ENCODE peak calls at places on chromosomes 4 and X, in seven cellular contexts. W is HCT116; Z is CD8-positive, alpha-beta memory T cell; B is AG04450; X is GM23248; O is body of pancreas; Y is aorta. U is an unnamed sample. For H3K9me3 and H3K27me3, the result is how much of the 10 kb centered on the place peaks cover.

GRCh38 chrX:133869270-133869669 is 116.1 kb downstream of the GPC3 start:
- DNase-seq in O (no peak), Y (no peak), W (no peak), B (no peak), Z (no peak), X (no peak), U (no peak)

GRCh38 chrX:39261446-39262147 is 460.3 kb downstream of the MID1IP1 start:
- DNase-seq in Z (no peak), B (no peak), X (peak), O (no peak), W (peak), Y (no peak), U (peak)

GRCh38 chr4:169251291-169252235 is 19.2 kb downstream of the SH3RF1 start:
- DNase-seq in W (peak), Y (no peak), B (no peak), X (no peak), O (no peak), Z (no peak), U (peak)

GRCh38 chr4:114180481-114180880 is 201.0 kb upstream of the ARSJ start:
- DNase-seq in O (peak), B (peak), W (peak), Y (peak), X (peak), Z (no peak), U (peak)

GRCh38 chr4:129453524-129453923 is 357.6 kb downstream of the C4orf33 start:
- DNase-seq in Z (no peak), X (no peak), B (no peak), W (no peak), Y (no peak), O (no peak), U (no peak)

GRCh38 chrX:39821011-39821708 is 276.6 kb downstream of the BCOR start:
- DNase-seq in Y (peak), Z (peak), X (peak), O (peak), W (no peak), B (no peak), U (no peak)

GRCh38 chr4:8681391-8681790 is 88.8 kb downstream of the CPZ start:
- DNase-seq in B (no peak), Z (no peak), O (no peak), W (no peak), X (no peak), Y (no peak), U (no peak)

GRCh38 chr4:39641451-39641850 is 2.8 kb upstream of the SMIM14 start:
- DNase-seq in W (no peak), O (no peak), B (no peak), X (no peak), Z (no peak), Y (no peak), U (no peak)

GRCh38 chr4:18954538-18954937 is 933.0 kb upstream of the LCORL start:
- DNase-seq in X (no peak), Y (no peak), B (no peak), Z (no peak), W (no peak), O (no peak), U (no peak)

GRCh38 chrX:53595266-53595810 is 91.2 kb downstream of the HUWE1 start:
- DNase-seq in X (peak), W (no peak), Y (no peak), Z (no peak), O (no peak), B (no peak), U (no peak)

GRCh38 chr4:146915132-146915531 is 30.5 kb downstream of the TTC29 start:
- DNase-seq in W (no peak), O (no peak), X (no peak), B (no peak), Y (no peak), Z (no peak), U (no peak)

GRCh38 chr4:181234951-181235350 is 1008.3 kb upstream of the TENM3 start:
- DNase-seq in B (no peak), O (no peak), X (no peak), W (no peak), Y (no peak), Z (no peak), U (no peak)

GRCh38 chr4:8181844-8182243 is 17.2 kb upstream of the SH3TC1 start:
- DNase-seq in Z (no peak), Y (no peak), W (no peak), B (no peak), X (no peak), O (peak), U (no peak)

GRCh38 chr4:71184195-71184781 is 154.5 kb upstream of the SLC4A4 start:
- DNase-seq in O (peak), B (no peak), Z (peak), X (peak), W (peak), Y (no peak), U (no peak)

GRCh38 chrX:56343231-56343630 is 111.1 kb downstream of the KLF8 start:
- DNase-seq in W (no peak), Z (no peak), B (no peak), O (no peak), Y (no peak), X (no peak), U (no peak)

GRCh38 chr4:23290656-23291055 is 597.9 kb downstream of the GBA3 start:
- DNase-seq in Y (no peak), B (no peak), X (no peak), Z (no peak), W (no peak), O (no peak), U (no peak)

GRCh38 chrX:155768036-155768769 is 112.9 kb upstream of the VAMP7 start:
- DNase-seq in B (no peak), Y (no peak), O (no peak), W (no peak), X (peak), Z (no peak), U (no peak)

GRCh38 chrX:155767101-155767878 is 113.9 kb upstream of the VAMP7 start:
- DNase-seq in Z (no peak), O (peak), X (peak), Y (peak), W (peak), B (peak), U (peak)

GRCh38 chrX:155761185-155761584 is 120.0 kb upstream of the VAMP7 start:
- DNase-seq in Y (no peak), Z (no peak), O (no peak), X (no peak), B (no peak), W (no peak), U (no peak)

GRCh38 chrX:155766321-155766720 is 114.8 kb upstream of the VAMP7 start:
- DNase-seq in X (peak), Y (no peak), Z (no peak), W (no peak), O (no peak), B (no peak), U (no peak)
- H3K9me3 ChIP-seq in X (under half), Y (under half), Z (under half), W (under half), O (under half), B (under half), U (under half)

GRCh38 chr4:111323496-111323895 is 700.6 kb upstream of the PITX2 start:
- DNase-seq in Z (no peak), X (peak), O (no peak), Y (no peak), W (no peak), B (peak), U (no peak)
- H3K4me3 ChIP-seq in Z (no peak), X (peak), O (no peak), Y (no peak), W (no peak), B (no peak), U (no peak)

DNA sequence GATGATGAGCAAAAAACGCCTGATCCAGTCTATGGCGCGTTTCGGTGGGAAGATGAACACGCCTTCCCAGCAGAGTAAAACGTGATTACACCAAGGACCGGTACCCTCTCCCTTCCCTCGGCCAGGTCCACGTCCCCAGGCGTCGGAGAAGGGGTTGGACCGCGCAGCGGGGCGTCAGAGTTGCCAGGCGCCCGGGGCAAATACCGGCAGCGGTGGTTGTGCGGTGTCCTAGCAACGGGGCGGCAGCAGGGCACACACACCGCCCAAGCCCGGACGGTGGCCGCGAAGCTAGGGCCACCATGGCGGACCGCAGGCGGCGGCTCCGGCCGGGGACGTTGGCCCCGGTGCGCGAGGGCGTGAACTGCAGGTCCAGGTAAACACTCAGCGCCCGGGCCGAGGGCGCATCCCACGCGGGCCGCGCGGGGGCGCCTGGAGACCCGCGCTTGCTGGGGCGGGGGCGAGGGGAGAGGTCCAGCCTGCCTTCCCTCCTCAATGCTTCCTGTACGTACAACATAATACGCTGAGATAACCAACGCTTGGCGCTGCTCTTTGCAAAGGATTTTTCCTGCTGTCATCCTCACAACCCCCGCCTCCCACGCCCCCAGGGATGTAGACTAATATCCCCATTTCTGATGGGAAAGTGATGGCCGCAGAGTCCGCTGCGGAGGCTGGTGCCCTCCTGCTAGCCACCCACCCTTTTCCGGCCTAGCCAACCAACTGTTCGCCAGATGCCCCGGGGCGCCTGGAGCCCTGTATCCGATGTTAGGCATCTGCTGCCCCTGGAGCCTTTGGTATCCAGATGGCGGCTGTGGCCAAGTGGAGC is at the start of gene FAM47E:
- DNase-seq in Z (no peak), B (no peak), Y (peak), X (peak), W (no peak), O (peak), U (peak)
- H3K27me3 ChIP-seq in Z (under half), B (half or more), Y (under half), X (half or more), W (under half), O (under half), U (half or more)

DNA sequence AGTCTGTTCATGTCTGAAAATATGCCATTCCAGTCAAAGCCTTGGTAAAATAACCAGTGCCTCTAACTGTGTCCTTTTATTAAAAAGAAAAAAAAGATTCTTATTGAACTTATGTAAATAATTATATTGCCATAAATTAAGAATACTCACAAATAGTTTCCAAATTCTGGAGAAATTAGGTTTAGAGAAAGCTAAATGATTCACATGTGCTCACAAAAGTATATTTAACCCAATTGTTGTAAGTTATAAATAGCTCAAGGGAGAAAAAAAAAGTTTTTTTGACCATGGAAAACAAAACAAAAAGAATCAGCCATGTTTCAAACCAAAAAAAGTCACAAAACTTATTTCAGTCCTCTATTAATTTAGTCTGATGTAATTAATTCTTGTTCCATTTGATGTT is 25.3 kb upstream of the HERC6 start:
- DNase-seq in O (no peak), B (no peak), W (no peak), X (no peak), Y (no peak), Z (no peak), U (no peak)
- H3K9me3 ChIP-seq in O (under half), B (under half), W (under half), X (under half), Y (under half), Z (under half), U (under half)

GRCh38 chrX:102745513-102746133 is 25.1 kb downstream of the GPRASP3 start:
- DNase-seq in Z (no peak), B (no peak), W (no peak), O (no peak), Y (no peak), X (peak), U (no peak)
- H3K4me3 ChIP-seq in Z (no peak), B (peak), W (no peak), O (no peak), Y (peak), X (peak), U (no peak)

DNA sequence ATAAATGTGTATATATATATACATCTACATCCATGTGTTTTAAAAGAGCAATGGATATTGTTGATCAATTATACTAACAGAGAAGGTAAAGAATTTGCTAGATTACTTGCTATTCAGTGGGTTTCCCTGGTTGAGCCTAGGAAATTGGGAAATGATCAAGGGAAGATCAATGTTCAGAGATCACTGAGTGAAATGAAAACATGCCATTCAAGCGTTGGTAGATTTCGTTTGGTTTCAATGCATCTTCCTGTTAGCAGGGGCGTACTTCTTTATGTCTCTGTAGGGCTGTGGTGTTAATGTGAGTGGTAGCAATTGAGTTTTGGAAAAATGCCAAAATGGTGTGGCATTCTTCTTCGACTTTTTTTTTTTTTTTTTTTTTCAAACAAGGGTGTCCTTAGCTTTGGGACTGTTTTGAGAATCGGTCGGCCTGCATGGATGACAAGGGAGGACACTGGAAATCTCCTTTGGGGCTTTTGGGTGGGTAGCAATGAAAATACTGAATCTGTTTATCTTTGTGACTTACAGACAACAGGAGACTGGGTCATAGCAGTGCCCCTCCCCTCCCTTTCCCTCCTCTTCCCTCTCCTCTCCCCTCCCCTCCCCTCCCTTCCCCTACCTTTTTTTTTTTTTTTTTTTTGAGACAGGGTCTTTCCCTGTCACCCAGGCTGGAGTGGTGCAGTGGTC is 50.3 kb downstream of the SPRY1 start:
- DNase-seq in Z (no peak), O (no peak), Y (no peak), W (no peak), X (no peak), B (no peak), U (no peak)
- H3K27me3 ChIP-seq in Z (under half), O (under half), Y (under half), W (under half), X (under half), B (under half), U (under half)

GRCh38 chr4:175986-176385 is 51.7 kb downstream of the ZNF718 start:
- DNase-seq in Y (no peak), X (no peak), B (no peak), W (no peak), O (no peak), Z (no peak), U (no peak)
- H3K9me3 ChIP-seq in Y (under half), X (under half), B (under half), W (under half), O (under half), Z (under half), U (under half)

U was measured in SJSA1.